ENCODE peak calls at places on chromosomes 3 and 15, in eight cellular contexts. R, P, K, M, I, J, Y and B are unnamed samples.

GRCh38 chr15:48367483-48367882 is 36.3 kb downstream of the DUT start:
- DNase-seq in R (no peak), P (no peak), K (no peak), M (no peak), I (no peak), J (no peak), Y (no peak), B (no peak)

GRCh38 chr3:156483426-156483825 is 71.5 kb downstream of the SSR3 start:
- DNase-seq in R (peak), P (peak), K (peak), M (no peak), I (peak), J (peak), Y (peak), B (no peak)

GRCh38 chr3:88984266-88984665 is 123.2 kb upstream of the EPHA3 start:
- DNase-seq in R (no peak), P (no peak), K (no peak), M (no peak), I (no peak), J (no peak), Y (no peak), B (no peak)

GRCh38 chr3:168876346-168877035 is 780.8 kb upstream of the GOLIM4 start:
- DNase-seq in R (no peak), P (no peak), K (no peak), M (no peak), I (peak), J (no peak), Y (no peak), B (no peak)

GRCh38 chr3:15958692-15959433 is 161.1 kb upstream of the ANKRD28 start:
- DNase-seq in R (no peak), P (no peak), K (no peak), M (no peak), I (no peak), J (no peak), Y (no peak), B (no peak)

GRCh38 chr15:59531066-59531465 is 80.5 kb upstream of the GCNT3 start:
- DNase-seq in R (no peak), P (no peak), K (no peak), M (no peak), I (no peak), J (no peak), Y (no peak), B (no peak)

GRCh38 chr3:172965256-172965655 is 175.8 kb downstream of the SPATA16 start:
- DNase-seq in R (no peak), P (no peak), K (no peak), M (no peak), I (no peak), J (peak), Y (no peak), B (no peak)

GRCh38 chr3:168878655-168879054 is 782.9 kb upstream of the GOLIM4 start:
- DNase-seq in R (no peak), P (no peak), K (no peak), M (no peak), I (peak), J (peak), Y (no peak), B (no peak)

GRCh38 chr15:45457215-45457614 is 65.3 kb downstream of the SLC30A4 start:
- DNase-seq in R (no peak), P (no peak), K (no peak), M (no peak), I (no peak), J (no peak), Y (no peak), B (no peak)

GRCh38 chr3:13279532-13279910 is 140.6 kb downstream of the NUP210 start:
- DNase-seq in R (no peak), P (no peak), K (no peak), M (no peak), I (no peak), J (no peak), Y (no peak), B (no peak)

GRCh38 chr15:37103475-37104071 is 3.2 kb upstream of the MEIS2 start:
- DNase-seq in R (no peak), P (no peak), K (no peak), M (no peak), I (no peak), J (no peak), Y (no peak), B (no peak)

DNA sequence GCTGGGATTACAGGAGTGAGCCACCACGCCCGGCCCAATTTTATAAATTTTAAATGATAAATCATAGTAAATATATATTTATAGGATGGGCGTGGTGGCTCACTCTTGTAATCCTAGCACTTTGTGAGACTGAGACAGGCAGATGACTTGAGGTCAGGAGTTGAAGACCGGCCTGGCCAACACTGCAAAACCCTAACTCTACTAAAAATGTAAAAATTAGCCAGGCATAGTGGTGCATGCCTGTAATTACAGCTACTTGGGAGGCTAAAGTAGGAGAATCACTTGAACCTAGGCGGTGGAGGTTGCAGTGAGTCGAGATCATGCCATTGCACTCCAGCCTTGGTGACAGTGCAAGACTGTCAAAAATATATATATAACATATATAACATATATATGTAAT is 26.4 kb downstream of the MFN1 start:
- DNase-seq in R (no peak), P (no peak), K (no peak), M (no peak), I (no peak), J (no peak), Y (no peak), B (no peak)
- TF ChIP-seq CTCF in R (no peak), P (no peak), K (peak), M (no peak), I (peak), J (no peak), Y (no peak), B (no peak)

GRCh38 chr15:75844629-75845390 is 1.6 kb downstream of the UBE2Q2 start:
- DNase-seq in R (no peak), P (no peak), K (no peak), M (no peak), I (no peak), J (no peak), Y (no peak), B (no peak)
- TF ChIP-seq CTCF in R (no peak), P (no peak), K (no peak), M (no peak), I (no peak), J (no peak), Y (no peak), B (no peak)

GRCh38 chr3:4416961-4417360 is 50.1 kb downstream of the SUMF1 start:
- DNase-seq in R (no peak), P (no peak), K (peak), M (peak), I (peak), J (peak), Y (no peak), B (no peak)
- TF ChIP-seq CTCF in R (no peak), P (no peak), K (no peak), M (no peak), I (no peak), J (no peak), Y (no peak), B (no peak)

DNA sequence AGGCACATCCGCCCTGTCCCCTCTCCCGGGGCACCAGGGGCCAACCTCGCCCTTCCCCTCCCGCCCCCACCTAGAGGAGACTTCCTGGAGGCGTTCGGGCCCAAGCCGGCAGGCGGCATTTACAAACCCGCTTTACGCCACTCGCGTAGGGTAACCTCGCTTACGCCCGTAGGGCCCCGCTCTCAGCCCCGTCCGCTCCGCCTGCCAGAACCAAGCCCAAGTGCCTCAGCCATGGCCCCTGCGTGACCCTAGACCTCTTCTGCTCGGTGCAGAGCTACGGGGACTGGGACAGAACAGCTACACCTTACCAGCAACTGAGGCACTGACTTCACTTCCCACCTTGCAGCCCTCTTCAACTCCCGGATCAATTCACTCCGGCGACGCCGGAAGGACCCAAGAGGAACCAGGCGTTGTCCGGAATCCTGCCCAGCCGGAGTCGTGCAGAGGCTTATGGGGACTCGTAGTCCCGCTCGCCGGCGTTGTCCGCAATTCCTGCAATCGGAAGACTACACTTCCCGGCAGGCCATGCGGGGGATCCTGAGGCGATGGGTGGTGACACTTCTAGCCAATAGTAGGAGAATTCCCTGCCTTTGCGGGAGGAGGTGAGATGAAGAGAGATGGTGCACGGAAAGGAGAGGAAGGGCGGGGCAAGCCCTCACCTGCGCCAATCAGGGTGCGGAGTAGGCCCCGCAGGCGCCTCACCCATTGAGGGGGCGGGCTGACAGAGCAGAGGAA is at the start of gene PDCD10:
- DNase-seq in R (peak), P (peak), K (peak), M (peak), I (peak), J (peak), Y (peak), B (peak)
- TF ChIP-seq CTCF in R (no peak), P (no peak), K (no peak), M (no peak), I (no peak), J (no peak), Y (no peak), B (no peak)

DNA sequence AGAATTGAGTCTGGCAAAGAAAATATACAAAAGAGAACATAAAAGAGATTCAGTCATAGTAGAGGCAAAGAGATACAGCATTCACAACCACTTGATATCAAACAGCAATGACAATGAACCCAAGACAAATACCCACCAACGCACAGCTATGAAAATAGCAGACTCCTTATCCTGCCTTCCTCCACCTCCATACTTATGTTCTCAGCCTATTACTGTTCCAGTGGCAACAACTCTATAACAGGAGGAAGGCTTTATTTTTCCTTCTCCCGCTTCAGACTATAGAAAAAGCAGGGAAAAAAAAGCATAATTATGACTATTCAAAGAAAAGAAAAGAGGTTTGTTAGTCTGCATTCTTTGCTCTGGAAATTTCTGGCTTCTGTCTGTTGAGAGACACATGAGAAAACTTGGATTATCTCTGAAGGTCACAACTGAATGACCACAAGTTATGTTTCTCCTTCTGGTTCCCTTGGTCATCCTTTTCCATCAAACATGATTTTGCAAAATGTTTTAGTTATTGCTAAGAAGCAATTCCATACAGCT is 81.2 kb upstream of the PLXND1 start:
- DNase-seq in R (no peak), P (no peak), K (no peak), M (no peak), I (no peak), J (no peak), Y (no peak), B (no peak)
- TF ChIP-seq CTCF in R (no peak), P (no peak), K (no peak), M (no peak), I (no peak), J (no peak), Y (no peak), B (no peak)

DNA sequence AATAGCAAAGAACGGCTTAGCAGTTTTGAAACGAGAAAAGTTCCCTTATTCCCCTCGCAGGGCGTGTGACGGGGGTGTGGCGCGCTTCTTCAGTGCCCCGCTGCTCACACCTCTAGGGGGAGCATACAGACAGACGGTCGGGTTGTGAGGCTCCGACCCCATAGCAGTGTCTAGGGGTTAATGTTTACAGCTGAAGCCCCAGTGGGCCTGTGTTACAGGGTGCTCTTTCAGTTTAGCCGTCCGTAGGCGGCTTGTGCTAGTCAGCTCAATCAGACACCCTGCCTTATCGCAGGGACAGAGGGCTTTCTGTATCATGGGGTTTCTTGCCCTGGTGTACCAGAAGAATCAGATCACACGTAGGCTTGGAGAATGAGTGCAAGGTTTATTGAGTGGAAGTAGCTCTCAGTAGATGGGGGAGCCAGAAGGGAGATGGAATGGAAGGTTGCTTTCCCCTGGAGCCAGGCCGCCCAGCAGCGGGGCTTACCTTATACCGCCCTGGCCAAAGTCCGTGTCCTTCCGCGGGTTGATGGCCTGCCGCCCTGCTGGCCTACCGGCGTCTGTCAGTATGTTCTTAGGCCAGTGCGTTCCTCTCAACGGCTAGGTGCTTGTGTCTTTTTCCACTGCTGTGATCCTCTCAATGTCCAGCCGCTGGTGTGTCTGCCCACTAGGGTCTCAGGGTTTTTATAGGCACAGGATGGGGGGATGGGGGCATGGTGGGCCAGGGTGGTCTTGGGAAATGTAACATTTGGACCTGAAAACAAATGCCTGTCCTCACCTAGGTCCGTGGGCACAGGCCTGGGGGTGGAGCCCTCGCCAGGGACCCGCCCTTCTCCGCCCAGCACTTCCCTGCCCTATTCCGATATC is 32.2 kb upstream of the ACP3 start:
- DNase-seq in R (no peak), P (peak), K (no peak), M (no peak), I (no peak), J (no peak), Y (no peak), B (no peak)
- TF ChIP-seq CTCF in R (no peak), P (no peak), K (no peak), M (no peak), I (no peak), J (no peak), Y (no peak), B (no peak)